ENCODE peak calls at places on chromosomes 11 and 22, in eight cellular contexts. H is AG09309, D is PC-9, L is thoracic aorta, G is lung microvascular endothelial cell, F is fibroblast of the conjunctiva, E is NCI-H1092, I is NAMALWA. U is an unnamed sample.

GRCh38 chr11:40118026-40118425 is 1341.4 kb downstream of the LRRC4C start:
- DNase-seq in H (no peak), D (no peak), L (no peak), G (no peak), F (no peak), E (no peak), I (no peak), U (no peak)

GRCh38 chr11:33970984-33971466 is 79.1 kb upstream of the LMO2 start:
- DNase-seq in H (peak; percentile 10), D (peak; percentile 34), L (peak; percentile 4), G (peak; percentile 74), F (peak; percentile 13), E (peak; percentile 54), I (peak; percentile 66), U (peak; percentile 39)

GRCh38 chr22:49358041-49358440 is 469.6 kb downstream of the BRD1 start:
- DNase-seq in H (no peak), D (no peak), L (no peak), G (no peak), F (no peak), E (no peak), I (no peak), U (no peak)

GRCh38 chr11:10640308-10640707 is 53.2 kb downstream of the IRAG1 start:
- DNase-seq in H (no peak), D (no peak), L (no peak), G (no peak), F (no peak), E (no peak), I (no peak), U (no peak)

GRCh38 chr11:132115454-132115853 is 745.0 kb downstream of the NTM start:
- DNase-seq in H (no peak), D (no peak), L (no peak), G (no peak), F (no peak), E (no peak), I (no peak), U (peak; percentile 31)

GRCh38 chr11:17595526-17596309 is 48.7 kb downstream of the OTOG start:
- DNase-seq in H (no peak), D (no peak), L (no peak), G (no peak), F (no peak), E (no peak), I (no peak), U (no peak)

GRCh38 chr11:14105446-14105845 is 142.9 kb downstream of the SPON1 start:
- DNase-seq in H (no peak), D (no peak), L (no peak), G (no peak), F (no peak), E (no peak), I (no peak), U (no peak)

GRCh38 chr11:67634366-67635230 is 4.9 kb upstream of the NUDT8 start:
- DNase-seq in H (no peak), D (no peak), L (no peak), G (no peak), F (no peak), E (no peak), I (no peak), U (no peak)

GRCh38 chr11:118230088-118230487 is 5.3 kb upstream of the JAML start:
- DNase-seq in H (no peak), D (no peak), L (no peak), G (no peak), F (no peak), E (no peak), I (no peak), U (no peak)

GRCh38 chr11:110463153-110463552 is 33.4 kb downstream of the FDX1 start:
- DNase-seq in H (no peak), D (peak; percentile 12), L (no peak), G (peak; percentile 65), F (peak; percentile 61), E (peak; percentile 37), I (peak; percentile 49), U (peak; percentile 11)

GRCh38 chr11:113234888-113235287 is 79.5 kb upstream of the TTC12 start:
- DNase-seq in H (no peak), D (no peak), L (no peak), G (no peak), F (no peak), E (no peak), I (no peak), U (no peak)

GRCh38 chr22:49850959-49851815 is 2.5 kb upstream of the ZBED4 start:
- DNase-seq in H (no peak), D (no peak), L (no peak), G (no peak), F (no peak), E (no peak), I (no peak), U (no peak)

GRCh38 chr22:43500792-43501785 is 89.3 kb downstream of the MPPED1 start:
- DNase-seq in H (no peak), D (no peak), L (no peak), G (no peak), F (no peak), E (no peak), I (no peak), U (no peak)

GRCh38 chr11:13141731-13142724 is 132.9 kb downstream of the RASSF10 start:
- DNase-seq in H (no peak), D (no peak), L (no peak), G (no peak), F (no peak), E (no peak), I (no peak), U (no peak)

GRCh38 chr11:16942917-16943316 is 71.3 kb downstream of the PLEKHA7 start:
- DNase-seq in H (no peak), D (no peak), L (no peak), G (no peak), F (no peak), E (no peak), I (no peak), U (no peak)

GRCh38 chr22:46735747-46736608 is 2.1 kb downstream of the CERK start:
- DNase-seq in H (no peak), D (no peak), L (no peak), G (peak; percentile 92), F (no peak), E (no peak), I (no peak), U (no peak)

GRCh38 chr11:120062561-120062930 is 75.4 kb downstream of the TRIM29 start:
- DNase-seq in H (no peak), D (no peak), L (no peak), G (no peak), F (no peak), E (no peak), I (no peak), U (no peak)

U was measured in HFFc6.